ENCODE peak calls at places on chromosome 11, in eight cellular contexts. C is A673; H is CD4-positive, alpha-beta T cell; J is neural progenitor cell; X is GM06990; V is adrenal gland; K is lower lobe of right lung; G is astrocyte. F is an unnamed sample.

GRCh38 chr11:2584812-2585565 is 114.8 kb downstream of the KCNQ1OT1 start:
- DNase-seq in C (no peak), H (no peak), J (no peak), X (no peak), V (peak; percentile 41), K (peak; percentile 30), G (no peak), F (peak; percentile 32)

GRCh38 chr11:121298770-121299169 is 6.2 kb downstream of the SC5D start:
- DNase-seq in C (no peak), H (no peak), J (no peak), X (no peak), V (no peak), K (no peak), G (no peak), F (no peak)

GRCh38 chr11:45683285-45684058 is 18.1 kb upstream of the CHST1 start:
- DNase-seq in C (no peak), H (no peak), J (no peak), X (no peak), V (no peak), K (no peak), G (no peak), F (no peak)

GRCh38 chr11:124179311-124179710 is 3.8 kb upstream of the OR10D3 start:
- DNase-seq in C (no peak), H (no peak), J (no peak), X (no peak), V (no peak), K (no peak), G (no peak), F (no peak)

GRCh38 chr11:2298795-2299747 is 2.6 kb downstream of the C11orf21 start:
- DNase-seq in C (no peak), H (no peak), J (peak; percentile 84), X (no peak), V (peak; percentile 56), K (peak; percentile 49), G (no peak), F (peak; percentile 28)

GRCh38 chr11:130211144-130211543 is 51.6 kb downstream of the ST14 start:
- DNase-seq in C (no peak), H (no peak), J (no peak), X (no peak), V (peak; percentile 23), K (no peak), G (no peak), F (peak; percentile 10)

GRCh38 chr11:46388619-46389449 is 2.7 kb downstream of the CHRM4 start:
- DNase-seq in C (no peak), H (no peak), J (peak; percentile 37), X (no peak), V (no peak), K (no peak), G (no peak), F (no peak)

GRCh38 chr11:28702450-28702790 is 594.2 kb downstream of the METTL15 start:
- DNase-seq in C (no peak), H (no peak), J (no peak), X (no peak), V (no peak), K (no peak), G (no peak), F (no peak)

GRCh38 chr11:117704416-117705150 is 92.4 kb downstream of the DSCAML1 start:
- DNase-seq in C (no peak), H (no peak), J (no peak), X (no peak), V (no peak), K (no peak), G (no peak), F (peak; percentile 71)

GRCh38 chr11:19879309-19880087 is 166.9 kb downstream of the NAV2 start:
- DNase-seq in C (no peak), H (no peak), J (no peak), X (no peak), V (no peak), K (no peak), G (no peak), F (no peak)

GRCh38 chr11:76596652-76597051 is 73.9 kb downstream of the LRRC32 start:
- DNase-seq in C (no peak), H (no peak), J (no peak), X (no peak), V (peak; percentile 47), K (no peak), G (no peak), F (no peak)

GRCh38 chr11:102118937-102119336 is 8.7 kb downstream of the YAP1 start:
- DNase-seq in C (peak; percentile 82), H (no peak), J (peak; percentile 74), X (no peak), V (no peak), K (no peak), G (no peak), F (no peak)

DNA sequence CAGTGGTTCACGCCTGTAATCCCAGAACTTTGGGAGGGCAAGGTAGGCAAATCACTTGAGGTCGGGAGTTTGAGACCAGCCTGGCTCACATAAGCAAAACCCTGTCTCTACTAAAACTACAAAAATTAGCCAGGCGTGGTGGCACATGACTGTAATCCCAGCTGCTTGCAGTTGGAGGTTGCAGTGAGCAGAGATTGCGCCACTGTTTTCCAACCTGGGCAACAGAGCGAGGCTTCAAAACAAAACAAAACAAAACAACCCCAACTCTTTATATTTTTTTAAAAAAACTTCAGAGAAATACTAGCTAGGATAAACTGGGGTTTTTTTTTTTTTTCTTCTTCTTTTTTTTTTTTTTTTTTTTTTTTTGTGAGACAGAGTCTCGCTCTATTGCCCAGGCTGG is 31.8 kb upstream of the RAPSN start:
- DNase-seq in C (no peak), H (no peak), J (no peak), X (no peak), V (no peak), K (no peak), G (no peak), F (no peak)
- H3K27me3 ChIP-seq in C (no peaks in the 10 kb centered on the region), H (no peaks in the 10 kb centered on the region), J (no peaks in the 10 kb centered on the region), X (no peaks in the 10 kb centered on the region), V (no peaks in the 10 kb centered on the region), K (no peaks in the 10 kb centered on the region), G (no peaks in the 10 kb centered on the region), F (no peaks in the 10 kb centered on the region)

GRCh38 chr11:68447015-68447801 is 13.3 kb upstream of the PPP6R3 start:
- DNase-seq in C (peak; percentile 87), H (peak; percentile 74), J (peak; percentile 87), X (peak; percentile 63), V (peak; percentile 86), K (peak; percentile 85), G (no peak), F (peak; percentile 65)

GRCh38 chr11:68444566-68444965 is 16.0 kb upstream of the PPP6R3 start:
- DNase-seq in C (no peak), H (no peak), J (no peak), X (no peak), V (no peak), K (peak; percentile 24), G (no peak), F (no peak)

GRCh38 chr11:68448604-68449011 is 11.9 kb upstream of the PPP6R3 start:
- DNase-seq in C (no peak), H (no peak), J (no peak), X (no peak), V (no peak), K (peak; percentile 46), G (no peak), F (no peak)

GRCh38 chr11:68445531-68446035 is 15.0 kb upstream of the PPP6R3 start:
- DNase-seq in C (no peak), H (no peak), J (no peak), X (no peak), V (no peak), K (peak; percentile 41), G (no peak), F (no peak)

DNA sequence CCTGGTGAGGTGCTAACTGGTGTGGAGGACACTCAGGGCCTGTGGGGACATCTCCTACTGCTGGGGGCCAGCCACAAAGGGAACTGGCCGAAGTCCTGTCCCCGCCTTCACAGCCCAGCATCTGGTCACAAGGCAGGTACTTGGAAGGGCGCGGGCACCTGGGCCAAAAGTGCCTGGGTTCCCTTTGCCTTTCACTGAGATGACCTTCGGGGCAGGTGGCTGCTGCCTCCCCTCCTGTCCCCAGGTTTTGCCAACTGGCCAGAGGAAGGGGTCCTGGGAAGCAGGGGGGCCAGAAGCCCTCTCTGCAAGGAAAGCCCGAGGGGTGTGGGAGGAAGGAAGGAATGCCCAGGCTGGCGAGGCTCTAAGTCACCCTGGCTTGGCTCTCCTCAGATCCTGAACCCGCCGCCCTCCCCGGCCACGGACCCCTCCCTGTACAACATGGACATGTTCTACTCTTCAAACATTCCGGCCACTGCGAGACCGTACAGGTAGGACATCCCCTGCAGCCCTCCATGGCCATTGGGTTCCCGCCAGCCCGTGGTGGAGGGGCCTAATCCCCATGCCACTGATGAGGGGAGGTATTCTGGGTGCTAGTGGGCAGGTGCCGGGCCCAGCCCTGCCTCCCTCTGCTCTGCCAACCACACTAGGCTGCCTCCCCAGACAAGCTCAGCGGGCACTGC is 14.4 kb upstream of the PPP6R3 start:
- DNase-seq in C (no peak), H (no peak), J (no peak), X (no peak), V (no peak), K (peak; percentile 42), G (no peak), F (no peak)
- TF ChIP-seq CTCF in C (no peak), H (no peak), J (no peak), X (no peak), V (no peak), K (no peak), G (no peak), F (no peak)

GRCh38 chr11:62545437-62546243 is 966 bp downstream of the AHNAK start:
- DNase-seq in C (peak; percentile 97), H (peak; percentile 40), J (peak; percentile 87), X (no peak), V (peak; percentile 91), K (peak; percentile 91), G (peak; percentile 89), F (no peak)
- H3K27me3 ChIP-seq in C (no peaks in the 10 kb centered on the region), H (no peaks in the 10 kb centered on the region), J (peaks cover 64% of the 10 kb centered on the region), X (no peaks in the 10 kb centered on the region), V (no peaks in the 10 kb centered on the region), K (no peaks in the 10 kb centered on the region), G (no peaks in the 10 kb centered on the region), F (peaks cover 25% of the 10 kb centered on the region)

GRCh38 chr11:103618532-103618931 is 417.9 kb upstream of the DDI1 start:
- DNase-seq in C (no peak), H (no peak), J (no peak), X (no peak), V (no peak), K (no peak), G (peak; percentile 68), F (no peak)

GRCh38 chr11:103619938-103620337 is 416.5 kb upstream of the DDI1 start:
- DNase-seq in C (no peak), H (no peak), J (no peak), X (no peak), V (no peak), K (no peak), G (peak; percentile 31), F (no peak)

GRCh38 chr11:103622296-103622695 is 414.1 kb upstream of the DDI1 start:
- DNase-seq in C (no peak), H (no peak), J (no peak), X (no peak), V (no peak), K (no peak), G (no peak), F (no peak)

GRCh38 chr11:103623933-103624332 is 412.5 kb upstream of the DDI1 start:
- DNase-seq in C (no peak), H (no peak), J (no peak), X (no peak), V (no peak), K (no peak), G (no peak), F (no peak)

DNA sequence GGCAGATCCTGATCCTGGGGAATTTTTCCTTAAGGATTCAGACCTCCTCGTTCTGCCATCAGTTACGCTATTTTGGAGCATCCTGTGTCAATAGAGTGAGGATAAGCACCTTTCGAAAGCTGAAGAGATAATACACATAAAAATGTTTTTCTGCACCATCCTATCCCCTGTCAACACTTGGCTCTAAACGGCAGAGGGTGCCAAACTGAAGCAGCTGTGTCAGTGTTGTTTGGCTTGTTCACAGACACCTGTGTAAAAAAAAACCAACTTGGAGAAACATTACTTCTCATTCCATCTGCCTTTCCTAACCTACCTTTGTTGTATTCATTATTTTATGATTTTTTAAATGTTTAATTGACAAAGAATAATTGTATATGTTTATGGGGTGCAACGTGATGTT is 417.0 kb upstream of the DDI1 start:
- DNase-seq in C (peak; percentile 35), H (no peak), J (no peak), X (no peak), V (no peak), K (no peak), G (no peak), F (no peak)
- TF ChIP-seq CTCF in C (peak; percentile 53), H (no peak), J (no peak), X (peak; percentile 42), V (no peak), K (no peak), G (no peak), F (no peak)